ENCODE peak calls at places on chromosome 10, in seven cellular contexts. A is IMR-90, L is colonic mucosa, Y is AG04449, R is SJSA1, F is transverse colon, Z is HFF-Myc. B is an unnamed sample.

GRCh38 chr10:131963350-131963749 is 18.4 kb downstream of the BNIP3 start:
- DNase-seq in A (no peak), L (no peak), Y (no peak), R (no peak), F (no peak), Z (no peak), B (no peak)

GRCh38 chr10:80507484-80507880 is 30.2 kb upstream of the SH2D4B start:
- DNase-seq in A (no peak), L (no peak), Y (no peak), R (no peak), F (no peak), Z (no peak), B (no peak)

GRCh38 chr10:30396708-30397107 is 37.3 kb upstream of the MAP3K8 start:
- DNase-seq in A (no peak), L (no peak), Y (no peak), R (no peak), F (no peak), Z (no peak), B (no peak)

GRCh38 chr10:118108194-118109026 is 61.7 kb upstream of the RAB11FIP2 start:
- DNase-seq in A (no peak), L (no peak), Y (peak; percentile 3), R (no peak), F (no peak), Z (peak; percentile 2), B (no peak)

GRCh38 chr10:30422981-30423654 is 10.9 kb upstream of the MAP3K8 start:
- DNase-seq in A (peak; percentile 86), L (peak; percentile 60), Y (no peak), R (peak; percentile 52), F (peak; percentile 52), Z (no peak), B (no peak)

GRCh38 chr10:91616124-91616523 is 16.7 kb downstream of the PPP1R3C start:
- DNase-seq in A (no peak), L (no peak), Y (no peak), R (no peak), F (no peak), Z (no peak), B (no peak)

GRCh38 chr10:110600487-110601101 is 33.1 kb downstream of the SMC3 start:
- DNase-seq in A (peak; percentile 71), L (no peak), Y (no peak), R (peak; percentile 51), F (no peak), Z (peak; percentile 36), B (peak; percentile 66)

GRCh38 chr10:111879964-111880363 is 303.6 kb downstream of the GPAM start:
- DNase-seq in A (no peak), L (no peak), Y (no peak), R (no peak), F (no peak), Z (no peak), B (no peak)

GRCh38 chr10:1488970-1489548 is 248.3 kb downstream of the ADARB2 start:
- DNase-seq in A (no peak), L (no peak), Y (no peak), R (no peak), F (peak; percentile 45), Z (no peak), B (peak; percentile 49)

GRCh38 chr10:78044179-78044578 is 10.5 kb downstream of the RPS24 start:
- DNase-seq in A (no peak), L (no peak), Y (no peak), R (no peak), F (no peak), Z (no peak), B (no peak)

GRCh38 chr10:131726460-131726861 is 174.3 kb upstream of the PPP2R2D start:
- DNase-seq in A (no peak), L (peak; percentile 19), Y (no peak), R (no peak), F (no peak), Z (no peak), B (no peak)

GRCh38 chr10:23686722-23687121 is 247.8 kb downstream of the OTUD1 start:
- DNase-seq in A (no peak), L (no peak), Y (no peak), R (no peak), F (no peak), Z (no peak), B (no peak)

GRCh38 chr10:29840516-29841276 is 205.9 kb upstream of the SVIL start:
- DNase-seq in A (no peak), L (no peak), Y (no peak), R (no peak), F (no peak), Z (no peak), B (no peak)

GRCh38 chr10:44854693-44855350 is 56.3 kb upstream of the TMEM72 start:
- DNase-seq in A (no peak), L (no peak), Y (no peak), R (no peak), F (no peak), Z (no peak), B (no peak)

DNA sequence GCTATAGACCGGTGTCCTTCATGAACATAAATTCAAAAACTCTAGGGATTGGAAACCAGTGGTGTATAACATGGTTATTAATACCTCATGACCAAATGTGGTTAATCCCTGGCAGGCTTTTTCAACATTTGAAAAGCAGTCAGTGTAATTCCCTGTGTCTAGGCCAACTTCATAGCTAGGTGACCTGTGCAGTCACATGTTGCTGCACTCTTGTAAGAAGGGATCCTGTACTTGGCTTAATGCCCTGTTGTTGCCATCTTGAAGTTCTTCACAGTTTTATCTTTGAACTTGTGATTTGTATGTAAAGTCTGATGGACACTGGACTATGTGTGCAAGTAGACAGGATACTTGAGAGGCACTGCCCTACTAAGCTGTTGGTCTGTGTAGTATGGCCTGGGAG is 39.7 kb downstream of the ZNF33A start:
- DNase-seq in A (no peak), L (no peak), Y (no peak), R (no peak), F (no peak), Z (no peak), B (no peak)
- H3K4me3 ChIP-seq in A (no peak overlapping the region), L (no peak overlapping the region), Y (no peak overlapping the region), R (no peak overlapping the region), F (no peak overlapping the region), Z (no peak overlapping the region), B (no peak overlapping the region)

DNA sequence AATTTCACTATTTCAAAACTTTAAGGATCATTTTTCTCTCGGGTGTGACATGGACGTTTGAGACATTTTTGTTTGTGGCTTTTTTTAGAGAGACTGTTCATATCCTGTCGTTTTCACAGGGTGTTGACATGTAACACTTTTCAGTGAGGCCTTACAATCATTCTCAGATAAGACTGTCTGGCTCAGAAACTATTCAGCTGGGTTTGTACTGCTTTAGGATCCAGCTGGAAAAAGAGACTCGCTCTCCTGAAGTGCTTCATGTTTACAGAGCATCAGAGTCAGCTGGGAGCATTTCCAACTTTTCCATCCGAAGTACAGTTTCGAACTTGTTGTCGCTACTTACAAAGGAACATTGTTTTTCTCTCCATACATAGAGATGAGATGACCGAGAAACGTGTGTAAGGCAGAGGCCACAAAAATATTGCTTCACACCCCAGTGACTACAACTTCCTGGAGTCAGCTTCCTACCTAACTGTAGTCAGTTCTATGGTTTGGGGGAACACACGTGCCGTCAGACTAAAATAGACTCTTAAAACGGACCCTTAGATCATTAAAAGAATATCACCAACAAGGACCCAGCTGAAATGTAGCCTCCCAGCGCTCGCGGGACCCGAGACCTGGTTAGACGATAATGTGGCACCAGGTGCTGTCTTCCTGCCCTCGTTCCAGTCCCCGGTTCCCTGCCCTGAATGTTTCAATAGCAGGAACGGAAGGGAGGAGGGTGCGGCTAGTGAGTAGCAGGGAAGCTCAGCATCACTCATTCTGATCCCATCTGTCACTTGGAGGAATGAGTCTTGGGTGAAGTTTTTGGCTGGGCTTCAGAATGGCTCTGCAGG is 78.0 kb downstream of the MKI67 start:
- DNase-seq in A (peak; percentile 53), L (peak; percentile 39), Y (no peak), R (no peak), F (peak; percentile 38), Z (no peak), B (peak; percentile 53)
- H3K4me3 ChIP-seq in A (no peak overlapping the region), L (peak overlapping the region; percentile 32), Y (no peak overlapping the region), R (no peak overlapping the region), F (no peak overlapping the region), Z (no peak overlapping the region), B (peak overlapping the region; percentile 57)

GRCh38 chr10:73871915-73872710 is 2.2 kb downstream of the CAMK2G start:
- DNase-seq in A (peak; percentile 36), L (peak; percentile 88), Y (no peak), R (no peak), F (peak; percentile 79), Z (no peak), B (no peak)
- H3K4me3 ChIP-seq in A (no peak overlapping the region), L (no peak overlapping the region), Y (peak overlapping the region; percentile 12), R (no peak overlapping the region), F (no peak overlapping the region), Z (no peak overlapping the region), B (no peak overlapping the region)

GRCh38 chr10:89535185-89536012 is at the start of gene SLC16A12:
- DNase-seq in A (no peak), L (no peak), Y (no peak), R (no peak), F (no peak), Z (no peak), B (no peak)
- H3K4me3 ChIP-seq in A (peak within 1 kb of the TSS; percentile 51), L (peak within 1 kb of the TSS; percentile 20), Y (peak within 1 kb of the TSS; percentile 56), R (peak within 1 kb of the TSS; percentile 21), F (no peak within 1 kb of the TSS), Z (peak within 1 kb of the TSS; percentile 47), B (no peak within 1 kb of the TSS)

GRCh38 chr10:125151170-125151823 is 9.1 kb downstream of the CTBP2 start:
- DNase-seq in A (no peak), L (no peak), Y (no peak), R (no peak), F (no peak), Z (no peak), B (no peak)
- H3K4me3 ChIP-seq in A (no peak overlapping the region), L (no peak overlapping the region), Y (no peak overlapping the region), R (no peak overlapping the region), F (no peak overlapping the region), Z (no peak overlapping the region), B (no peak overlapping the region)

GRCh38 chr10:93566435-93567276 is at the start of gene FFAR4:
- DNase-seq in A (no peak), L (peak; percentile 75), Y (no peak), R (no peak), F (peak; percentile 58), Z (no peak), B (no peak)

GRCh38 chr10:93567277-93568104 is 1.0 kb downstream of the FFAR4 start:
- DNase-seq in A (no peak), L (no peak), Y (no peak), R (no peak), F (no peak), Z (no peak), B (no peak)

GRCh38 chr10:93565421-93565820 is 1.0 kb upstream of the FFAR4 start:
- DNase-seq in A (no peak), L (no peak), Y (no peak), R (no peak), F (no peak), Z (no peak), B (no peak)

GRCh38 chr10:93570383-93570782 is 3.9 kb downstream of the FFAR4 start:
- DNase-seq in A (no peak), L (no peak), Y (no peak), R (no peak), F (no peak), Z (no peak), B (no peak)

GRCh38 chr10:93568105-93568390 is 1.6 kb downstream of the FFAR4 start:
- DNase-seq in A (no peak), L (no peak), Y (no peak), R (no peak), F (no peak), Z (no peak), B (no peak)
- H3K4me3 ChIP-seq in A (no peak overlapping the region), L (peak overlapping the region; percentile 37), Y (no peak overlapping the region), R (no peak overlapping the region), F (no peak overlapping the region), Z (no peak overlapping the region), B (no peak overlapping the region)

B was measured in Jurkat, Clone E6-1.